ENCODE peak calls at places on chromosomes 2 and 18, in eight cellular contexts. W is astrocyte of the cerebellum, G is heart left ventricle, N is H9, H is HFF-Myc, V is prostate gland, K is progenitor cell of endocrine pancreas, M is foreskin fibroblast. Y is an unnamed sample.

GRCh38 chr2:241842620-241843211 is 16.0 kb downstream of the PDCD1 start:
- DNase-seq in W (no peak), G (peak; percentile 57), N (peak; percentile 32), H (no peak), V (no peak), K (no peak), M (no peak), Y (no peak)

GRCh38 chr2:145022021-145022670 is 502.2 kb upstream of the ZEB2 start:
- DNase-seq in W (peak; percentile 63), G (peak; percentile 13), N (no peak), H (no peak), V (no peak), K (no peak), M (no peak), Y (no peak)

GRCh38 chr2:102967451-102967850 is 205.6 kb downstream of the TMEM182 start:
- DNase-seq in W (peak; percentile 85), G (no peak), N (no peak), H (no peak), V (no peak), K (no peak), M (no peak), Y (no peak)

GRCh38 chr2:18117592-18117991 is 239.1 kb downstream of the KCNS3 start:
- DNase-seq in W (no peak), G (no peak), N (peak; percentile 58), H (peak; percentile 30), V (no peak), K (no peak), M (peak; percentile 39), Y (peak; percentile 25)

GRCh38 chr2:236749346-236749745 is 179.7 kb downstream of the ACKR3 start:
- DNase-seq in W (peak; percentile 54), G (no peak), N (no peak), H (no peak), V (no peak), K (no peak), M (peak; percentile 35), Y (no peak)

GRCh38 chr2:172096661-172097547 is 5.8 kb downstream of the DLX2 start:
- DNase-seq in W (no peak), G (no peak), N (no peak), H (no peak), V (no peak), K (no peak), M (peak; percentile 81), Y (peak; percentile 35)

GRCh38 chr2:77328125-77328524 is 194.1 kb downstream of the LRRTM4 start:
- DNase-seq in W (no peak), G (no peak), N (no peak), H (no peak), V (no peak), K (no peak), M (no peak), Y (no peak)

GRCh38 chr18:48023334-48024008 is 93.0 kb upstream of the SMAD2 start:
- DNase-seq in W (no peak), G (peak; percentile 43), N (peak; percentile 70), H (no peak), V (peak; percentile 66), K (no peak), M (no peak), Y (peak; percentile 39)

GRCh38 chr18:56189615-56190014 is 448.8 kb downstream of the TXNL1 start:
- DNase-seq in W (no peak), G (no peak), N (no peak), H (no peak), V (no peak), K (no peak), M (no peak), Y (no peak)

GRCh38 chr2:9168851-9169250 is 37.8 kb upstream of the ASAP2 start:
- DNase-seq in W (no peak), G (no peak), N (peak; percentile 48), H (no peak), V (no peak), K (no peak), M (no peak), Y (no peak)

GRCh38 chr2:525611-526010 is 151.6 kb downstream of the TMEM18 start:
- DNase-seq in W (no peak), G (no peak), N (no peak), H (no peak), V (no peak), K (no peak), M (no peak), Y (no peak)

GRCh38 chr2:109028280-109028679 is 39.3 kb upstream of the EDAR start:
- DNase-seq in W (no peak), G (no peak), N (no peak), H (no peak), V (no peak), K (no peak), M (no peak), Y (no peak)

GRCh38 chr2:20584637-20585321 is 66.1 kb downstream of the HS1BP3 start:
- DNase-seq in W (peak; percentile 98), G (no peak), N (peak; percentile 85), H (peak; percentile 99), V (peak; percentile 64), K (peak; percentile 50), M (peak; percentile 98), Y (no peak)

GRCh38 chr2:15711126-15711860 is 119.6 kb downstream of the DDX1 start:
- DNase-seq in W (no peak), G (no peak), N (no peak), H (no peak), V (no peak), K (no peak), M (no peak), Y (no peak)

GRCh38 chr2:179467111-179467510 is 202.5 kb upstream of the SESTD1 start:
- DNase-seq in W (no peak), G (no peak), N (no peak), H (no peak), V (no peak), K (no peak), M (peak; percentile 62), Y (no peak)

GRCh38 chr2:127645395-127646291 is at the start of gene GPR17:
- DNase-seq in W (no peak), G (no peak), N (no peak), H (no peak), V (no peak), K (no peak), M (no peak), Y (no peak)

GRCh38 chr2:174245065-174245464 is 3.3 kb downstream of the OLA1 start:
- DNase-seq in W (no peak), G (no peak), N (no peak), H (no peak), V (no peak), K (no peak), M (no peak), Y (no peak)

DNA sequence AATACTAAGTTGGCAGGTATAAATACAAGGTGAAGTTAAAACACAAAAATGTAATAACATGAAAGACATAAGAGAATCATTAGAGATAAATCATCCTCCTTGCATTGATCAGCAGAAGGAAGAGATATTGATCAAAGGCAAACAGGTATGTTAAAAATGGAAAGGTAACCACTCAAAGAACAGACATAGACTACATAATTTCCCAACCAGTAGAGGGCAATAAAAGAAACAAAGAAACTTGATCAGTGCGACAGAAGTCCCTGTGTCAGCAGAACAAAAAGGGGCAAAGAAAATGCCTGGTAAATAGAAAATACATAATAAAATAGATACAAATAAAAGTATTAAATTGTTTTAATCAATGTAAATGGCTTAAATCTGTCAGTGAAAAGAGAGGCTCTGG is 53.6 kb downstream of the FAM228A start:
- DNase-seq in W (no peak), G (no peak), N (no peak), H (no peak), V (no peak), K (no peak), M (no peak), Y (no peak)
- TF ChIP-seq CTCF in W (peak; percentile 39), G (peak; percentile 36), N (peak; percentile 53), H (peak; percentile 13), V (peak; percentile 59), K (peak; percentile 41), M (peak; percentile 30), Y (no peak)

GRCh38 chr2:43944915-43945314 is 50.9 kb downstream of the LRPPRC start:
- DNase-seq in W (no peak), G (no peak), N (no peak), H (no peak), V (no peak), K (no peak), M (no peak), Y (no peak)

GRCh38 chr2:43948370-43948769 is 47.4 kb downstream of the LRPPRC start:
- DNase-seq in W (no peak), G (no peak), N (no peak), H (no peak), V (no peak), K (no peak), M (no peak), Y (no peak)

GRCh38 chr2:43945439-43945838 is 50.4 kb downstream of the LRPPRC start:
- DNase-seq in W (no peak), G (no peak), N (no peak), H (no peak), V (no peak), K (no peak), M (no peak), Y (no peak)

DNA sequence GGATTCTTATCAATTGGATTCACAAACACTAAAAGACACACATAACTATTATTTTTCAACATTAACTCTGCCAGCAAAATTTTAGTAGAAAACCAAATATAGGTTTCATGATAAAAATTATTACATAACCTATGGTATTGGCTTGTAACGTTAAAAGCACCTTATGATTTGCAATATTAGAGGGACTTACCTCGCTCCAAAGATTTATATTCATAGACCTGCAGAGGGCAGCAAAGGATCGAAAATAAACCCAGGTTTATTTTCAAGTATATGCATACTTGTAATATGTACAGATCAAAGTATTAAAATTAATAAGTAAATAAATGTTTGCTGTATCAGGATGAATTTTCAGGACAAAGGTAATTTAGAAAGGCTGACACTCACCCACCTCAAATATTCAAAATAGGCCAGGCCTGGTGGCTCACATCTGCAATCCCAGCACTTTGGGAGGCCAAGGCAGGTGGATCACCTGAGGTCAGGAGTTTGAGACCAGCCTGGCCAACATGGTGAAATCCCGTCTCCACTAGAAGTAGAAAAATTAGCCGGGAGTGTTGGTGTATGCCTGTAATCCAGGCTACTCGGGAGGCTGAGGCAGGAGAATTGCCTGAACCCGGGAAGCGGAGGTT is 45.3 kb downstream of the LRPPRC start:
- DNase-seq in W (peak; percentile 43), G (no peak), N (no peak), H (peak; percentile 6), V (peak; percentile 12), K (no peak), M (no peak), Y (peak; percentile 2)
- TF ChIP-seq CTCF in W (peak; percentile 39), G (peak; percentile 46), N (peak; percentile 62), H (no peak), V (peak; percentile 46), K (peak; percentile 63), M (peak; percentile 26), Y (peak; percentile 66)

GRCh38 chr2:105748564-105748963 is 3.9 kb downstream of the NCK2 start:
- DNase-seq in W (no peak), G (no peak), N (no peak), H (no peak), V (no peak), K (no peak), M (no peak), Y (no peak)
- TF ChIP-seq CTCF in W (peak; percentile 5), G (no peak), N (no peak), H (no peak), V (peak; percentile 16), K (no peak), M (no peak), Y (no peak)

DNA sequence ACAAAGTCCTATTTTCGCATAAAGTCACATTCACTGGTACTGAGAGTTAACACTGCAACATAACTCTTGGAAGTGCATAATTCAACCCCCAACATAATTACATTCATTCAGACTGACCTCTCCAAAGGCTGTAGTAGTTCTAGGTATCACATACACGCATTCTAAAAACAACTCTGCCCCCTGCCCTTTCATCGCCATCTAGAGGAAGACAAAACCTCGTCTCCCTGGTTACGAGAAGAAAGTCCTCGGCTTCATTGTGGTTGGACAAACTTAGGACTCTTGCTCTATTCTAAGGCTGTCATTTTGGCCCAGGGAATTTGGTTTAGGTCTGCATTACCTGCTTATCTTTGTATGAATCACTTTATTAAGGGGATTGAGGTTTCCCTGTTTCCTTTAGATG is 215.3 kb upstream of the NRXN1 start:
- DNase-seq in W (no peak), G (no peak), N (peak; percentile 38), H (no peak), V (no peak), K (no peak), M (no peak), Y (no peak)
- TF ChIP-seq CTCF in W (no peak), G (no peak), N (peak; percentile 57), H (no peak), V (no peak), K (no peak), M (no peak), Y (no peak)

Y was measured in neural crest cell.